ENCODE peak calls at places on chromosome 1, in eight cellular contexts. One of them, this sample, is unnamed.

GRCh38 chr1:245182028-245182427 is 27.2 kb downstream of the KIF26B start:
- DNase-seq in stomach: no peak
- DNase-seq in MM.1S: no peak
- DNase-seq in PC-9: no peak
- DNase-seq in uterus: no peak
- DNase-seq in left ventricle myocardium inferior: no peak
- DNase-seq in psoas muscle: no peak
- DNase-seq in GM23338: no peak
- DNase-seq in this sample: no peak

GRCh38 chr1:9900142-9901043 is 9.7 kb downstream of the CTNNBIP1 start:
- DNase-seq in stomach: peak; percentile 86
- DNase-seq in MM.1S: no peak
- DNase-seq in PC-9: no peak
- DNase-seq in uterus: no peak
- DNase-seq in left ventricle myocardium inferior: peak; percentile 79
- DNase-seq in psoas muscle: no peak
- DNase-seq in GM23338: no peak
- DNase-seq in this sample: no peak

GRCh38 chr1:56190975-56191768 is 388.2 kb downstream of the PLPP3 start:
- DNase-seq in stomach: no peak
- DNase-seq in MM.1S: no peak
- DNase-seq in PC-9: no peak
- DNase-seq in uterus: no peak
- DNase-seq in left ventricle myocardium inferior: no peak
- DNase-seq in psoas muscle: peak; percentile 47
- DNase-seq in GM23338: no peak
- DNase-seq in this sample: no peak

GRCh38 chr1:2923351-2923750 is 97.9 kb upstream of the ACTRT2 start:
- DNase-seq in stomach: no peak
- DNase-seq in MM.1S: no peak
- DNase-seq in PC-9: no peak
- DNase-seq in uterus: no peak
- DNase-seq in left ventricle myocardium inferior: no peak
- DNase-seq in psoas muscle: no peak
- DNase-seq in GM23338: no peak
- DNase-seq in this sample: no peak

GRCh38 chr1:189206617-189207016 is 1271.0 kb downstream of the BRINP3 start:
- DNase-seq in stomach: no peak
- DNase-seq in MM.1S: no peak
- DNase-seq in PC-9: no peak
- DNase-seq in uterus: no peak
- DNase-seq in left ventricle myocardium inferior: no peak
- DNase-seq in psoas muscle: no peak
- DNase-seq in GM23338: no peak
- DNase-seq in this sample: no peak

GRCh38 chr1:69244211-69244610 is 323.5 kb upstream of the LRRC7 start:
- DNase-seq in stomach: no peak
- DNase-seq in MM.1S: no peak
- DNase-seq in PC-9: no peak
- DNase-seq in uterus: no peak
- DNase-seq in left ventricle myocardium inferior: no peak
- DNase-seq in psoas muscle: no peak
- DNase-seq in GM23338: peak; percentile 69
- DNase-seq in this sample: peak; percentile 4

GRCh38 chr1:177310326-177310725 is 139.6 kb downstream of the BRINP2 start:
- DNase-seq in stomach: no peak
- DNase-seq in MM.1S: no peak
- DNase-seq in PC-9: no peak
- DNase-seq in uterus: no peak
- DNase-seq in left ventricle myocardium inferior: no peak
- DNase-seq in psoas muscle: no peak
- DNase-seq in GM23338: no peak
- DNase-seq in this sample: no peak

GRCh38 chr1:30033276-30034104 is 689.9 kb downstream of the MATN1 start:
- DNase-seq in stomach: no peak
- DNase-seq in MM.1S: no peak
- DNase-seq in PC-9: no peak
- DNase-seq in uterus: no peak
- DNase-seq in left ventricle myocardium inferior: no peak
- DNase-seq in psoas muscle: no peak
- DNase-seq in GM23338: no peak
- DNase-seq in this sample: no peak

GRCh38 chr1:241799414-241799813 is 48.6 kb upstream of the EXO1 start:
- DNase-seq in stomach: no peak
- DNase-seq in MM.1S: no peak
- DNase-seq in PC-9: no peak
- DNase-seq in uterus: no peak
- DNase-seq in left ventricle myocardium inferior: no peak
- DNase-seq in psoas muscle: no peak
- DNase-seq in GM23338: no peak
- DNase-seq in this sample: no peak

GRCh38 chr1:103336376-103336775 is 189.1 kb upstream of the RNPC3 start:
- DNase-seq in stomach: no peak
- DNase-seq in MM.1S: no peak
- DNase-seq in PC-9: no peak
- DNase-seq in uterus: no peak
- DNase-seq in left ventricle myocardium inferior: no peak
- DNase-seq in psoas muscle: no peak
- DNase-seq in GM23338: no peak
- DNase-seq in this sample: no peak

GRCh38 chr1:198416276-198416675 is 124.2 kb downstream of the ATP6V1G3 start:
- DNase-seq in stomach: no peak
- DNase-seq in MM.1S: no peak
- DNase-seq in PC-9: no peak
- DNase-seq in uterus: no peak
- DNase-seq in left ventricle myocardium inferior: no peak
- DNase-seq in psoas muscle: no peak
- DNase-seq in GM23338: no peak
- DNase-seq in this sample: no peak

GRCh38 chr1:178238722-178239510 is 145.0 kb downstream of the RASAL2 start:
- DNase-seq in stomach: no peak
- DNase-seq in MM.1S: no peak
- DNase-seq in PC-9: peak; percentile 51
- DNase-seq in uterus: no peak
- DNase-seq in left ventricle myocardium inferior: no peak
- DNase-seq in psoas muscle: no peak
- DNase-seq in GM23338: no peak
- DNase-seq in this sample: no peak

GRCh38 chr1:184156521-184157395 is 105.2 kb downstream of the TSEN15 start:
- DNase-seq in stomach: no peak
- DNase-seq in MM.1S: no peak
- DNase-seq in PC-9: no peak
- DNase-seq in uterus: no peak
- DNase-seq in left ventricle myocardium inferior: no peak
- DNase-seq in psoas muscle: no peak
- DNase-seq in GM23338: peak; percentile 14
- DNase-seq in this sample: no peak

GRCh38 chr1:181117648-181118449 is 29.3 kb downstream of the IER5 start:
- DNase-seq in stomach: peak; percentile 50
- DNase-seq in MM.1S: no peak
- DNase-seq in PC-9: peak; percentile 95
- DNase-seq in uterus: no peak
- DNase-seq in left ventricle myocardium inferior: no peak
- DNase-seq in psoas muscle: no peak
- DNase-seq in GM23338: no peak
- DNase-seq in this sample: no peak

DNA sequence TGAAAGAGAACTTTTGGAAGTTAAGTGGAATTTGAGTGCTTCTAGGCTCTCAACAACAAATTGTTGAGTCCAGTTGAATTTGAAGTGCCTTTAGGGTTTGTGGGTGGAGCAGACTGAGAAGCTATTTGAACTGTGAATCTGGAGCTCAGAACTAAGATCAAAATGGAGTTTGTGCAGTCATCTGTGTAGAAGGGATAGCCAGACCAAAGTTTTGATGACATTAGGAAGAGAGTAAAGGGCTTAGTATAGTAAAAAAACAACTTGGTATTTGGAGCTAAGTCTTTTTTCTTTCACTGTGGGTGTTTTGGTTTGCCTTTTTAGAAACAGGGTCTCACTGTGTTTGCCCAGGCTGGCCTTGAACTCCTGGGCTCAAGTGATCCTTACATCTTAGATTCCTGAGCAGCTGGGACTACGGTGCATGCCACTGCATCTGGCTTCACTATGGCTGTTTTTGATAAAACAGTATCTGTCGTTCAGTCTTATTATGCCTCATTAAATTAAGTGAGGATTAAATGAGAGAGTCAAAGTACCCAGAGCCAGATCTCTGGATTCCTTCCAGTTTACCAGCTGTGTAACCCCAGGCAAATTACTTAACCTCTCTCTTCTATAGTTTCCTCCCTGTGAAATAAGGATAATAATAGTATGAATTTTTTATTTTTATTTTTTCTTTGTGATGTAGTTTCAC is 20.0 kb downstream of the HDAC1 start:
- DNase-seq in stomach: no peak
- DNase-seq in MM.1S: no peak
- DNase-seq in PC-9: no peak
- DNase-seq in uterus: no peak
- DNase-seq in left ventricle myocardium inferior: no peak
- DNase-seq in psoas muscle: no peak
- DNase-seq in GM23338: no peak
- DNase-seq in this sample: peak; percentile 62
- H3K4me1 ChIP-seq in stomach: peaks cover 56% of the 10 kb centered on the region
- H3K4me1 ChIP-seq in MM.1S: no peaks in the 10 kb centered on the region
- H3K4me1 ChIP-seq in PC-9: peaks cover 7% of the 10 kb centered on the region
- H3K4me1 ChIP-seq in uterus: no peaks in the 10 kb centered on the region
- H3K4me1 ChIP-seq in left ventricle myocardium inferior: peaks cover 25% of the 10 kb centered on the region
- H3K4me1 ChIP-seq in psoas muscle: peaks cover 8% of the 10 kb centered on the region
- H3K4me1 ChIP-seq in GM23338: no peaks in the 10 kb centered on the region
- H3K4me1 ChIP-seq in this sample: peaks cover 7% of the 10 kb centered on the region

GRCh38 chr1:158003409-158003805 is 10.0 kb downstream of the KIRREL1 start:
- DNase-seq in stomach: no peak
- DNase-seq in MM.1S: no peak
- DNase-seq in PC-9: no peak
- DNase-seq in uterus: no peak
- DNase-seq in left ventricle myocardium inferior: no peak
- DNase-seq in psoas muscle: no peak
- DNase-seq in GM23338: no peak
- DNase-seq in this sample: no peak

GRCh38 chr1:158002630-158003408 is 9.4 kb downstream of the KIRREL1 start:
- DNase-seq in stomach: no peak
- DNase-seq in MM.1S: no peak
- DNase-seq in PC-9: no peak
- DNase-seq in uterus: no peak
- DNase-seq in left ventricle myocardium inferior: no peak
- DNase-seq in psoas muscle: no peak
- DNase-seq in GM23338: peak; percentile 70
- DNase-seq in this sample: peak; percentile 73

GRCh38 chr1:158005249-158005648 is 11.8 kb downstream of the KIRREL1 start:
- DNase-seq in stomach: no peak
- DNase-seq in MM.1S: no peak
- DNase-seq in PC-9: no peak
- DNase-seq in uterus: no peak
- DNase-seq in left ventricle myocardium inferior: no peak
- DNase-seq in psoas muscle: no peak
- DNase-seq in GM23338: no peak
- DNase-seq in this sample: no peak

GRCh38 chr1:158007180-158007579 is 13.7 kb downstream of the KIRREL1 start:
- DNase-seq in stomach: no peak
- DNase-seq in MM.1S: no peak
- DNase-seq in PC-9: no peak
- DNase-seq in uterus: no peak
- DNase-seq in left ventricle myocardium inferior: no peak
- DNase-seq in psoas muscle: no peak
- DNase-seq in GM23338: peak; percentile 49
- DNase-seq in this sample: no peak

DNA sequence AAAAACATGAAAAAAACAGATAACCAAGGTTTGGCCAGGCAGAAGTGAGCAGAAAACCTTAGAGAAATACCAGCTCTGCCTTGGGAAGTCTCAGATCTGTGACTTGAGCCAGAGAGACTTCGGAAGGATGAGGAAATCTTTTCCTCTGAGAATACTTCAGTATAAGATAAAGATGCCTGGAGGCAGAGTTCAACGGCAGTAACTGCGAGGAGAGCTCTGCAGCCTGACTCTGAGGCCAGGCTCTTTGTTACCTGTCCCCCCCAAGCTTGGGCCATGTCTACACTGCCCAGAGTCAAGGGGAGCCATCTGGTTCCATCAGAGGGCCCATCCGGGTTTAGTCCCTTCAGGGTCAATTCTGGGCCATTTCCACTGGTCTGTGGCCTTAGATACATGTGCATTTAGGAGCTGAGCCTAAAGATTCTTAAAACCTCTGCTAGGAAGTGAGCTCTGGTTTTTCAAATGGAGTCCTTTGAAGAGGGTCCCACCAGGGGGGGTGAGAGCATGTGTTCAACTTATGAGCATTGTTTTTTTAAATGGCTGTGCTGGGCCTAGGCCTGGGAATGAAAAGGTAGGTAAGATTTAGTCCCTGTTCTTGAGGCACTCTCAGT is 8.7 kb downstream of the KIRREL1 start:
- DNase-seq in stomach: no peak
- DNase-seq in MM.1S: no peak
- DNase-seq in PC-9: no peak
- DNase-seq in uterus: no peak
- DNase-seq in left ventricle myocardium inferior: no peak
- DNase-seq in psoas muscle: no peak
- DNase-seq in GM23338: peak; percentile 71
- DNase-seq in this sample: no peak
- TF ChIP-seq CTCF in stomach: no peak
- TF ChIP-seq CTCF in MM.1S: no peak
- TF ChIP-seq CTCF in PC-9: no peak
- TF ChIP-seq CTCF in uterus: no peak
- TF ChIP-seq CTCF in left ventricle myocardium inferior: no peak
- TF ChIP-seq CTCF in psoas muscle: no peak
- TF ChIP-seq CTCF in GM23338: peak; percentile 11
- TF ChIP-seq CTCF in this sample: no peak

GRCh38 chr1:115783311-115783710 is 14.8 kb upstream of the CASQ2 start:
- DNase-seq in stomach: no peak
- DNase-seq in MM.1S: no peak
- DNase-seq in PC-9: no peak
- DNase-seq in uterus: no peak
- DNase-seq in left ventricle myocardium inferior: no peak
- DNase-seq in psoas muscle: no peak
- DNase-seq in GM23338: no peak
- DNase-seq in this sample: no peak

GRCh38 chr1:115781830-115782229 is 13.3 kb upstream of the CASQ2 start:
- DNase-seq in stomach: no peak
- DNase-seq in MM.1S: no peak
- DNase-seq in PC-9: no peak
- DNase-seq in uterus: no peak
- DNase-seq in left ventricle myocardium inferior: no peak
- DNase-seq in psoas muscle: no peak
- DNase-seq in GM23338: no peak
- DNase-seq in this sample: no peak

GRCh38 chr1:115781343-115781742 is 12.8 kb upstream of the CASQ2 start:
- DNase-seq in stomach: no peak
- DNase-seq in MM.1S: no peak
- DNase-seq in PC-9: no peak
- DNase-seq in uterus: no peak
- DNase-seq in left ventricle myocardium inferior: no peak
- DNase-seq in psoas muscle: no peak
- DNase-seq in GM23338: no peak
- DNase-seq in this sample: no peak

GRCh38 chr1:115782571-115783281 is 14.2 kb upstream of the CASQ2 start:
- DNase-seq in stomach: no peak
- DNase-seq in MM.1S: peak; percentile 65
- DNase-seq in PC-9: peak; percentile 73
- DNase-seq in uterus: no peak
- DNase-seq in left ventricle myocardium inferior: no peak
- DNase-seq in psoas muscle: no peak
- DNase-seq in GM23338: peak; percentile 47
- DNase-seq in this sample: peak; percentile 62
- H3K27ac ChIP-seq in stomach: peak overlapping the region; percentile 59
- H3K27ac ChIP-seq in MM.1S: peak overlapping the region; percentile 73
- H3K27ac ChIP-seq in PC-9: peak overlapping the region; percentile 84
- H3K27ac ChIP-seq in uterus: no peak overlapping the region
- H3K27ac ChIP-seq in left ventricle myocardium inferior: no peak overlapping the region
- H3K27ac ChIP-seq in psoas muscle: peak overlapping the region; percentile 58
- H3K27ac ChIP-seq in GM23338: no peak overlapping the region
- H3K27ac ChIP-seq in this sample: no peak overlapping the region

GRCh38 chr1:151835596-151835995 is 4.0 kb upstream of the RORC start:
- DNase-seq in stomach: no peak
- DNase-seq in MM.1S: no peak
- DNase-seq in PC-9: no peak
- DNase-seq in uterus: no peak
- DNase-seq in left ventricle myocardium inferior: no peak
- DNase-seq in psoas muscle: peak; percentile 21
- DNase-seq in GM23338: no peak
- DNase-seq in this sample: no peak
- H3K4me1 ChIP-seq in stomach: peaks cover 68% of the 10 kb centered on the region
- H3K4me1 ChIP-seq in MM.1S: peaks cover 53% of the 10 kb centered on the region
- H3K4me1 ChIP-seq in PC-9: peaks cover 41% of the 10 kb centered on the region
- H3K4me1 ChIP-seq in uterus: peaks cover 7% of the 10 kb centered on the region
- H3K4me1 ChIP-seq in left ventricle myocardium inferior: peaks cover 44% of the 10 kb centered on the region
- H3K4me1 ChIP-seq in psoas muscle: peaks cover 13% of the 10 kb centered on the region
- H3K4me1 ChIP-seq in GM23338: peaks cover 21% of the 10 kb centered on the region
- H3K4me1 ChIP-seq in this sample: peaks cover 10% of the 10 kb centered on the region